ENCODE peak calls at places on chromosomes 2 and 18, in five cellular contexts. S, P, F, Y and M are unnamed samples.
A peak's percentile ranks its signal among the peaks of the same experiment; 100 is the strongest.

GRCh38 chr18:6741290-6741689 is 11.8 kb downstream of the ARHGAP28 start:
- DNase-seq in S (no peak), P (no peak), F (no peak), Y (no peak), M (peak; percentile 95)

GRCh38 chr18:59927246-59927825 is 27.5 kb downstream of the PMAIP1 start:
- DNase-seq in S (no peak), P (no peak), F (no peak), Y (no peak), M (no peak)

GRCh38 chr18:45156941-45157340 is 458.3 kb upstream of the SLC14A2 start:
- DNase-seq in S (no peak), P (no peak), F (no peak), Y (no peak), M (no peak)

GRCh38 chr2:220394433-220394832 is 767.0 kb downstream of the SLC4A3 start:
- DNase-seq in S (no peak), P (peak; percentile 3), F (no peak), Y (no peak), M (peak; percentile 52)

GRCh38 chr2:54336136-54336976 is 80.3 kb upstream of the TSPYL6 start:
- DNase-seq in S (no peak), P (no peak), F (no peak), Y (no peak), M (peak; percentile 85)

GRCh38 chr18:75249672-75250470 is 39.3 kb downstream of the TSHZ1 start:
- DNase-seq in S (no peak), P (no peak), F (peak; percentile 63), Y (no peak), M (no peak)

GRCh38 chr2:101270700-101271259 is 18.1 kb downstream of the CNOT11 start:
- DNase-seq in S (no peak), P (no peak), F (no peak), Y (no peak), M (no peak)

GRCh38 chr2:227360351-227360750 is 18.8 kb downstream of the TM4SF20 start:
- DNase-seq in S (no peak), P (no peak), F (no peak), Y (no peak), M (no peak)

GRCh38 chr2:225334524-225334923 is 65.0 kb upstream of the NYAP2 start:
- DNase-seq in S (no peak), P (peak; percentile 97), F (no peak), Y (no peak), M (no peak)

GRCh38 chr18:62937065-62937464 is 221.7 kb downstream of the PHLPP1 start:
- DNase-seq in S (no peak), P (no peak), F (no peak), Y (no peak), M (no peak)

GRCh38 chr2:62787381-62787780 is 81.9 kb downstream of the EHBP1 start:
- DNase-seq in S (no peak), P (peak; percentile 44), F (no peak), Y (no peak), M (no peak)

GRCh38 chr2:209642146-209642815 is 129.4 kb upstream of the UNC80 start:
- DNase-seq in S (no peak), P (no peak), F (no peak), Y (no peak), M (no peak)

GRCh38 chr2:28927878-28928277 is 33.4 kb downstream of the WDR43 start:
- DNase-seq in S (no peak), P (no peak), F (no peak), Y (no peak), M (no peak)

GRCh38 chr2:86194751-86195054 is 559 bp downstream of the IMMT start:
- DNase-seq in S (no peak), P (no peak), F (no peak), Y (no peak), M (no peak)

GRCh38 chr2:152532241-152532640 is 185.0 kb downstream of the PRPF40A start:
- DNase-seq in S (no peak), P (no peak), F (no peak), Y (no peak), M (no peak)

GRCh38 chr2:109711230-109712125 is 82.6 kb upstream of the RGPD5 start:
- DNase-seq in S (no peak), P (no peak), F (no peak), Y (no peak), M (no peak)

GRCh38 chr2:207711750-207712487 is 479 bp downstream of the CCNYL1 start:
- DNase-seq in S (peak; percentile 95), P (no peak), F (peak; percentile 60), Y (peak; percentile 14), M (no peak)

GRCh38 chr2:43348904-43349725 is 122.7 kb upstream of the ZFP36L2 start:
- DNase-seq in S (no peak), P (no peak), F (no peak), Y (no peak), M (no peak)

GRCh38 chr2:65252640-65253039 is 25.0 kb downstream of the ACTR2 start:
- DNase-seq in S (no peak), P (no peak), F (no peak), Y (no peak), M (no peak)

GRCh38 chr18:58682429-58683069 is 11.3 kb downstream of the MALT1 start:
- DNase-seq in S (no peak), P (no peak), F (no peak), Y (no peak), M (peak; percentile 85)

GRCh38 chr2:32450851-32451250 is 94.0 kb downstream of the BIRC6 start:
- DNase-seq in S (no peak), P (no peak), F (no peak), Y (no peak), M (no peak)

GRCh38 chr2:221969087-221969829 is 329.5 kb downstream of the PAX3 start:
- DNase-seq in S (no peak), P (no peak), F (peak; percentile 6), Y (no peak), M (peak; percentile 2)

GRCh38 chr2:192165842-192166241 is 28.9 kb downstream of the TMEFF2 start:
- DNase-seq in S (no peak), P (no peak), F (no peak), Y (no peak), M (no peak)

GRCh38 chr2:156483741-156484173 is 47.6 kb downstream of the GPD2 start:
- DNase-seq in S (no peak), P (no peak), F (no peak), Y (no peak), M (no peak)